ENCODE peak calls at places on chromosome 7, in six cellular contexts. N, P, M, G, C and I are unnamed samples.

GRCh38 chr7:91718071-91718470 is 162.4 kb downstream of the MTERF1 start:
- DNase-seq in M (no peak), G (no peak), P (no peak), N (no peak), C (no peak), I (no peak)

GRCh38 chr7:94414481-94414880 is 19.8 kb downstream of the COL1A2 start:
- DNase-seq in G (no peak), C (no peak), N (no peak), M (no peak), P (no peak), I (no peak)

GRCh38 chr7:15209385-15209784 is 306.8 kb upstream of the DGKB start:
- DNase-seq in M (no peak), C (no peak), P (no peak), N (no peak), G (no peak), I (no peak)

GRCh38 chr7:136214356-136214755 is 237.2 kb upstream of the MTPN start:
- DNase-seq in M (no peak), N (no peak), G (no peak), C (no peak), P (no peak), I (no peak)

GRCh38 chr7:106604303-106604918 is 56.5 kb downstream of the CCDC71L start:
- DNase-seq in N (no peak), G (no peak), C (no peak), P (no peak), M (no peak), I (no peak)

GRCh38 chr7:40219917-40220316 is 85.1 kb downstream of the SUGCT start:
- DNase-seq in N (no peak), P (no peak), G (no peak), C (no peak), M (no peak), I (no peak)

GRCh38 chr7:77903597-77903996 is 105.0 kb downstream of the PHTF2 start:
- DNase-seq in M (no peak), N (no peak), G (peak; percentile 23), P (no peak), C (no peak), I (no peak)

GRCh38 chr7:114973147-114973546 is 51.3 kb downstream of the MDFIC start:
- DNase-seq in M (no peak), G (peak; percentile 53), C (no peak), N (no peak), P (no peak), I (no peak)

GRCh38 chr7:131170440-131171105 is 157.1 kb upstream of the MKLN1 start:
- DNase-seq in N (no peak), P (no peak), G (no peak), M (no peak), C (no peak), I (no peak)

GRCh38 chr7:44100458-44101303 is 3.5 kb upstream of the AEBP1 start:
- DNase-seq in G (no peak), M (no peak), N (no peak), C (no peak), P (no peak), I (no peak)

GRCh38 chr7:84060760-84061261 is 133.8 kb downstream of the SEMA3A start:
- DNase-seq in M (no peak), P (no peak), G (peak; percentile 75), N (no peak), C (no peak), I (no peak)

GRCh38 chr7:129110575-129111376 is 33.7 kb upstream of the TSPAN33 start:
- DNase-seq in P (peak; percentile 43), C (peak; percentile 36), G (peak; percentile 18), N (no peak), M (peak; percentile 37), I (no peak)

GRCh38 chr7:20795881-20796280 is 9.2 kb upstream of the SP8 start:
- DNase-seq in P (no peak), C (no peak), N (no peak), G (no peak), M (no peak), I (no peak)

GRCh38 chr7:100486753-100487446 is 3.2 kb downstream of the NYAP1 start:
- DNase-seq in G (peak; percentile 82), P (no peak), N (no peak), M (no peak), C (no peak), I (no peak)

GRCh38 chr7:112546723-112547513 is 66.1 kb downstream of the LSMEM1 start:
- DNase-seq in C (peak; percentile 9), P (peak; percentile 11), N (no peak), M (no peak), G (peak; percentile 38), I (no peak)

GRCh38 chr7:39688611-39689485 is 65.5 kb downstream of the RALA start:
- DNase-seq in M (no peak), N (no peak), G (no peak), P (no peak), C (no peak), I (no peak)

GRCh38 chr7:133412942-133413341 is 160.1 kb downstream of the EXOC4 start:
- DNase-seq in N (no peak), M (no peak), P (no peak), G (no peak), C (no peak), I (no peak)

GRCh38 chr7:46007194-46007593 is 86.1 kb upstream of the IGFBP3 start:
- DNase-seq in M (no peak), G (no peak), P (no peak), C (no peak), N (no peak), I (no peak)

GRCh38 chr7:16914771-16915170 is 33.0 kb upstream of the AGR3 start:
- DNase-seq in M (no peak), G (no peak), C (no peak), N (no peak), P (no peak), I (no peak)

GRCh38 chr7:82044497-82045080 is 274.7 kb upstream of the HGF start:
- DNase-seq in P (no peak), C (peak; percentile 33), G (peak; percentile 70), M (no peak), N (peak; percentile 42), I (peak; percentile 40)

GRCh38 chr7:155297517-155298287 is at the start of gene INSIG1:
- DNase-seq in M (peak; percentile 86), N (peak; percentile 89), P (peak; percentile 66), G (peak; percentile 94), C (peak; percentile 94), I (peak; percentile 93)

GRCh38 chr7:20665096-20665495 is 49.6 kb downstream of the ABCB5 start:
- DNase-seq in P (no peak), M (no peak), G (no peak), C (no peak), N (no peak), I (no peak)

GRCh38 chr7:100402241-100402640 is 26.3 kb downstream of the ZCWPW1 start:
- DNase-seq in C (no peak), G (no peak), N (no peak), M (no peak), P (no peak), I (no peak)

GRCh38 chr7:131581241-131582157 is 25.1 kb upstream of the PODXL start:
- DNase-seq in C (peak; percentile 32), N (peak; percentile 83), P (no peak), G (no peak), M (no peak), I (no peak)

GRCh38 chr7:83856094-83856493 is 207.2 kb upstream of the SEMA3E start:
- DNase-seq in N (no peak), C (no peak), G (no peak), M (no peak), P (no peak), I (no peak)

GRCh38 chr7:1919539-1920265 is 249.6 kb downstream of the ELFN1 start:
- DNase-seq in G (no peak), P (no peak), N (peak; percentile 65), C (peak; percentile 85), M (peak; percentile 76), I (no peak)

GRCh38 chr7:135980665-135981180 is 3.6 kb upstream of the MTPN start:
- DNase-seq in N (no peak), G (peak; percentile 93), C (no peak), P (no peak), M (peak; percentile 14), I (no peak)

GRCh38 chr7:33334349-33334748 is 205.0 kb downstream of the BBS9 start:
- DNase-seq in C (no peak), N (no peak), M (no peak), G (peak; percentile 39), P (peak; percentile 63), I (no peak)

GRCh38 chr7:33336820-33337219 is 207.5 kb downstream of the BBS9 start:
- DNase-seq in C (no peak), P (no peak), M (no peak), N (no peak), G (no peak), I (no peak)

DNA sequence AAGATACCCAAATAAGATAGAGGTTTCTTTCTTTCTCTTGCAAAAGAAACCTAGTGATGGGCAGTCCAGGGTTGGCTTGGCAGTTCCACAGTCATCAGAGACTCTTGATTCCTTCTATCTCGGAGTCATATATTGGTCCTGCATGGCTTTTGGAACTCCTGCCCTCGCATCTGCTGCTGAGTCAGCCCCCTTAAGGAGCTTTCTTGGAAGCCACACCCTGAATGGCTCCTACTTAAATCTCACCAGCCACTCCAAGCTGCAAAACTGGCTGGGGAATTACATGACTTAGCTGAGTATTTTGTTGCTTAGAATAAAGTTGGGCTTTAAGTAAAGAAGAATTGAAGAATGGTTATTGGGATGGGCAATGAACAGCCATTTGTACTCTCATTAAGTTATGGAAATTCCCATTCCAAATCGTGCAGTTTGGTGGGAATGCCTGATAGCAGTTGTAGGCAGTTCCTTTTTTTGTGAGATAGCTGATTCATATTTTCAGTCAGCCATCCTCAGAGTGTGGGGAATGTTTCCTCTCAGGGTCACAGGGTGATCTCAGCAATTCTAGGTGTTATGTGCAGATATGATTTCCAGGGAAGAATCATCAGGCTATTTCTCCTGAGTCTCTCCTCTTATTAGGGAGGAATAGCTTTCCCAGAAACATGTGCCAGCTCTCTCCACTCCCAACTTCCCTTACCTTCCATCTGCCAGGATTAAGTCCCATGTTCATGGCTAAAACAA is 209.9 kb downstream of the BBS9 start:
- DNase-seq in N (no peak), G (no peak), M (no peak), P (no peak), C (no peak), I (no peak)
- H3K27ac ChIP-seq in N (no peak overlapping the region), G (no peak overlapping the region), M (no peak overlapping the region), P (no peak overlapping the region), C (no peak overlapping the region), I (no peak overlapping the region)

DNA sequence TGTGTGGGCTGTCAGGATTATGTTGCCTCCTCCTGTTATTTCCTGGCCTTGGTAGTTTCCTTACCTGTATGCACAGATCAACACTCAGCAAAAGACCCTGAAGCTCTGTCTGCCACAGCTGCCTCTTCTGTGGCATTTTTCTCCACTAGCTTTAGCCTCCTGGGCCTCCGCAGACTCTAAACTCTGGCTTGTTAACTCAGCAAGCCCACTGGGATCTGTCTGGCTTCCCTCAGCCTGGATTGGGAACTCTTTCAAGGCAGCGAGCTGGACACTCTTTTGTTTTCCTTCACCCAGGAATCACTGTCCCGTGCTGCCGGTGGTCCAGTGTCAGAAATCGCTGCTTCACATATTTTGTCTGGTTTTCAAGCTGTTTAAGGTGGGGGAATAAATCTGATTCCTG is 595.3 kb downstream of the SDK1 start:
- DNase-seq in C (no peak), N (no peak), P (no peak), M (no peak), G (no peak), I (no peak)
- H3K27ac ChIP-seq in C (no peak overlapping the region), N (no peak overlapping the region), P (no peak overlapping the region), M (no peak overlapping the region), G (no peak overlapping the region), I (no peak overlapping the region)

GRCh38 chr7:29607259-29607658 is 43.6 kb downstream of the PRR15 start:
- DNase-seq in N (no peak), P (no peak), M (no peak), C (no peak), G (no peak), I (no peak)
- H3K27ac ChIP-seq in N (no peak overlapping the region), P (no peak overlapping the region), M (no peak overlapping the region), C (no peak overlapping the region), G (no peak overlapping the region), I (no peak overlapping the region)

GRCh38 chr7:41220275-41220674 is 482.6 kb downstream of the INHBA start:
- DNase-seq in P (no peak), N (no peak), M (no peak), G (peak; percentile 45), C (no peak), I (no peak)
- H3K27ac ChIP-seq in P (no peak overlapping the region), N (no peak overlapping the region), M (no peak overlapping the region), G (peak overlapping the region; percentile 41), C (no peak overlapping the region), I (no peak overlapping the region)